ENCODE peak calls at places on chromosomes 7 and 10, in six cellular contexts. T is adrenal gland, G is transverse colon, B is tibial nerve, O is stomach, Z is gastrocnemius medialis. C is an unnamed sample.

GRCh38 chr7:135976312-135977019 is 693 bp downstream of the MTPN start:
- DNase-seq in T (peak; percentile 35), G (peak; percentile 22), B (no peak), O (no peak), Z (peak; percentile 19), C (peak; percentile 25)

GRCh38 chr7:137996386-137996851 is 5.5 kb downstream of the CREB3L2 start:
- DNase-seq in T (no peak), G (no peak), B (no peak), O (peak; percentile 34), Z (peak; percentile 34), C (no peak)

GRCh38 chr7:90119178-90119971 is 34.9 kb upstream of the STEAP1 start:
- DNase-seq in T (peak; percentile 59), G (no peak), B (no peak), O (no peak), Z (no peak), C (peak; percentile 42)

GRCh38 chr7:27427416-27427815 is 184.8 kb downstream of the EVX1 start:
- DNase-seq in T (no peak), G (no peak), B (no peak), O (no peak), Z (no peak), C (no peak)

GRCh38 chr10:109889867-109890266 is 33.4 kb downstream of the XPNPEP1 start:
- DNase-seq in T (no peak), G (no peak), B (no peak), O (no peak), Z (no peak), C (no peak)

GRCh38 chr10:52146766-52147165 is 167.3 kb upstream of the DKK1 start:
- DNase-seq in T (no peak), G (no peak), B (no peak), O (no peak), Z (no peak), C (no peak)

GRCh38 chr10:86955501-86956194 is 1.8 kb downstream of the MMRN2 start:
- DNase-seq in T (no peak), G (no peak), B (no peak), O (no peak), Z (no peak), C (peak; percentile 50)

GRCh38 chr7:34656036-34656435 is 2.0 kb upstream of the NPSR1 start:
- DNase-seq in T (no peak), G (no peak), B (no peak), O (no peak), Z (no peak), C (no peak)

GRCh38 chr10:61834519-61834918 is 67.0 kb upstream of the ARID5B start:
- DNase-seq in T (no peak), G (no peak), B (no peak), O (no peak), Z (no peak), C (no peak)

GRCh38 chr10:49505589-49505988 is 33.3 kb downstream of the ERCC6 start:
- DNase-seq in T (no peak), G (no peak), B (no peak), O (no peak), Z (no peak), C (no peak)

GRCh38 chr7:49926720-49927119 is 153.3 kb downstream of the VWC2 start:
- DNase-seq in T (no peak), G (no peak), B (no peak), O (no peak), Z (no peak), C (no peak)

GRCh38 chr7:142833174-142834027 is 21.5 kb upstream of the EPHB6 start:
- DNase-seq in T (no peak), G (no peak), B (no peak), O (no peak), Z (no peak), C (no peak)

GRCh38 chr7:45239486-45239885 is 81.9 kb downstream of the RAMP3 start:
- DNase-seq in T (peak; percentile 20), G (no peak), B (no peak), O (no peak), Z (no peak), C (no peak)

GRCh38 chr10:11175823-11176243 is 158.2 kb downstream of the CELF2 start:
- DNase-seq in T (peak; percentile 40), G (peak; percentile 35), B (no peak), O (no peak), Z (no peak), C (no peak)

GRCh38 chr10:86349474-86349873 is 17.1 kb downstream of the GRID1 start:
- DNase-seq in T (no peak), G (no peak), B (no peak), O (no peak), Z (no peak), C (no peak)

GRCh38 chr7:43750016-43750887 is 8.2 kb upstream of the BLVRA start:
- DNase-seq in T (no peak), G (no peak), B (no peak), O (no peak), Z (peak; percentile 66), C (no peak)

GRCh38 chr10:91909178-91909677 is at the start of gene FGFBP3:
- DNase-seq in T (peak; percentile 21), G (peak; percentile 28), B (no peak), O (no peak), Z (no peak), C (no peak)

GRCh38 chr7:12715372-12716133 is 28.1 kb downstream of the ARL4A start:
- DNase-seq in T (peak; percentile 64), G (peak; percentile 83), B (no peak), O (peak; percentile 79), Z (peak; percentile 76), C (no peak)

GRCh38 chr7:1787681-1788235 is 117.7 kb downstream of the ELFN1 start:
- DNase-seq in T (no peak), G (no peak), B (no peak), O (peak; percentile 19), Z (no peak), C (no peak)

GRCh38 chr7:139797607-139798006 is 19.8 kb upstream of the HIPK2 start:
- DNase-seq in T (no peak), G (no peak), B (no peak), O (no peak), Z (no peak), C (no peak)
- H3K4me3 ChIP-seq in T (no peak overlapping the region), G (no peak overlapping the region), B (no peak overlapping the region), O (no peak overlapping the region), Z (no peak overlapping the region), C (no peak overlapping the region)

GRCh38 chr10:3911713-3912442 is 126.9 kb upstream of the KLF6 start:
- DNase-seq in T (no peak), G (no peak), B (no peak), O (no peak), Z (no peak), C (no peak)
- TF ChIP-seq POLR2A in T (no peak), G (no peak), B (no peak), O (no peak), Z (no peak), C (no peak)

DNA sequence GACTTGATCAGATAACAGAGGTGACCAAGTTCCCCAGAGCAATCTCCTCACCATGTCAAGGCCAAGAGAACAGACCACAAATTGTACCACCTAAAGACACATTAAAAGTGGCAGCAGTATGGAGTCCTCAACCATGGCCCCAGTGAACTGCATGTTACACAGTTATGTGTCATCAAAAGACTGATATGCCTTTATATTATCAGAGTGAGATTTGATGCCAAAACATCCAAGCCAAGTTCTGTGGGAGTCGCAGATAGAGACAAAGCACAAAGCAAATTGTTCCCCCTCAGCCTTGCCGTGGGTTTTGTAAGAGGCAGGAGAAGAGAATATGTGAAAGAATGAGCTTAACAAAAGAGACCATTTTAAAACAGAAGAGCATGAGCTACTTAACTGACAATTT is 39.2 kb upstream of the TES start:
- DNase-seq in T (no peak), G (no peak), B (no peak), O (no peak), Z (no peak), C (no peak)
- H3K9me3 ChIP-seq in T (no peaks in the 10 kb centered on the region), G (no peaks in the 10 kb centered on the region), B (no peaks in the 10 kb centered on the region), O (no peaks in the 10 kb centered on the region), Z (no peaks in the 10 kb centered on the region), C (no peaks in the 10 kb centered on the region)

DNA sequence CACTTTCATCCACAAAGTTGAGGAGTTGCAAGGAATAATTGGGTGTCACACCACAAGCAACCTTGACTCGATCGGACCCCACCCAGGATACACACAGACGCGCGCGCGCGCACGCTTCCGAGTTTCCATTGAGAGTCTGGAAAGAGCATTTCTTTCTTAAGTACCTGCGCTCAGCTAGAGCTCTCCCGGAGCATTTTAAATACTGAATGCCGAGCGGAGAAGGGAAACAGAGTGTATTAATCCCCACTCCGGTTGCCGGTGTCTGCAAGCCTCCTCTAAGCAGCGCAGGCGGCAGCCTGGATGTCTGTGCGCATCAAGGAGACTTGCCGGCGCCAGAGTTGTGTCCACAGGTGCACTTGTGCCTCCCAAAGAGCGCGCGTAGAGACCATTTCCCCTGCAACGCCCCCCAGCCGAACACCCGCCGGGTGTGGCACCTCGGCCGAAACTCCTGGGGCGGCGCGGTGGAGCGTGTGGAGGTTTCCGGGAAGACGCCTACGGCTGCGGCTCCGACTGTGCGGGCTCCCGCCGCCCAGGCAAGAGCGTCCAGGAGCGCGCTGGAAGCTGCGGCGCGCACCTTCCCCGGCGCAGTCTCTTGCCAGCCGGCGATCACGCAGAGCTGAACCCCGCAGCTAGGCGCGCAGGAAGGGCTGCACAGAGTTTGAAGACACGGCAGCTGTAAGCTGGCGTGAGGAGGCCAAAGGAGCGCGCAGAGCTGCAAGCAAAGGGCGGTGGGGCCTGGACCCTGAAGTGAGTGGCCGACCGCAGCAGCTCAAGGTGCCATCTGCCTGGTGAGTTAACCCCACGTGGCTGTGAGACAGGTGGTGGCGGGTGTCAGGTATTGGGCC is 1.1 kb upstream of the FEZF1 start:
- DNase-seq in T (no peak), G (no peak), B (no peak), O (no peak), Z (no peak), C (no peak)
- H3K4me3 ChIP-seq in T (no peak overlapping the region), G (no peak overlapping the region), B (peak overlapping the region; percentile 17), O (peak overlapping the region; percentile 49), Z (peak overlapping the region; percentile 47), C (no peak overlapping the region)

GRCh38 chr7:156639426-156640256 is 933 bp upstream of the RNF32 start:
- DNase-seq in T (no peak), G (peak; percentile 14), B (no peak), O (no peak), Z (no peak), C (no peak)

GRCh38 chr7:156638443-156639077 is 2.0 kb upstream of the RNF32 start:
- DNase-seq in T (no peak), G (no peak), B (no peak), O (no peak), Z (no peak), C (no peak)

GRCh38 chr7:156640257-156640948 is at the start of gene RNF32:
- DNase-seq in T (peak; percentile 95), G (peak; percentile 98), B (peak; percentile 70), O (peak; percentile 98), Z (peak; percentile 75), C (peak; percentile 97)

GRCh38 chr7:156642306-156643045 is 1.9 kb downstream of the RNF32 start:
- DNase-seq in T (no peak), G (no peak), B (no peak), O (no peak), Z (no peak), C (no peak)

DNA sequence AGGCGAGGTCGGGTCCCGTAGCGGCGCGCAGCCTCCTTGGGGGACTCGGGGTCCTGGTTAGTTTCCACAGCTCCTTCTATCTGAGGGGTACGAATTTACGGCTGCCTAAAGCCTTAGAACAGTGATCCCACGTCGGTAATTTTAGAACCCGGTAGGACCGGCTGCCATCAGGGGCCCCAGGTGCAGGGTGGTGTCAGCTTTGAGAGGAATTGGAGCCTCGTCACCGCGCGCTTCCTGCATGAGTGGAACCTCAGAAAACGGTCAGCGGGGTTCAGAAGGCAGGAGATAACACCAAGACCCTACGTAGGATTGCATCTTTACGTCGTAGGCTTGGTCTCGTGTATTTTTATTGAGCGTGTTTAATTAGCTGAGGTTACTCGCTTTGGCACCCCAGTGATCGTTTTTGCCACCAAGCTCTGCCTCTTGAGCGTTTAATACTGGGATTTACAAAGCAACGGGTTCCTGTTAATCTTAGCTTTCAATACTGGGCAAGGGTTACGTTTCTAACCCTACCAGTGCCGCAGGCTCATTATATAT is 443 bp downstream of the RNF32 start:
- DNase-seq in T (peak; percentile 35), G (peak; percentile 68), B (no peak), O (peak; percentile 52), Z (no peak), C (no peak)
- TF ChIP-seq POLR2A in T (no peak), G (peak; percentile 6), B (no peak), O (no peak), Z (no peak), C (no peak)